ENCODE peak calls at places on chromosome 9, in six cellular contexts. E is posterior cingulate gyrus, O is T-cell, L is H7, S is globus pallidus, N is RPMI7951. D is an unnamed sample.

GRCh38 chr9:78932849-78933627 is 636.1 kb downstream of the PSAT1 start:
- DNase-seq in E (no peak), O (no peak), L (no peak), S (no peak), N (peak), D (no peak)

GRCh38 chr9:29200650-29201049 is 1627.4 kb upstream of the C9orf72 start:
- DNase-seq in E (no peak), O (no peak), L (no peak), S (no peak), N (no peak), D (no peak)

GRCh38 chr9:93302586-93303257 is 118.8 kb downstream of the WNK2 start:
- DNase-seq in E (no peak), O (peak), L (peak), S (peak), N (peak), D (peak)

GRCh38 chr9:78064075-78064474 is 32.5 kb upstream of the GNAQ start:
- DNase-seq in E (no peak), O (no peak), L (no peak), S (peak), N (no peak), D (no peak)

GRCh38 chr9:107054146-107054545 is 191.2 kb downstream of the ZNF462 start:
- DNase-seq in E (no peak), O (no peak), L (no peak), S (no peak), N (no peak), D (no peak)

GRCh38 chr9:124934290-124934689 is 6.6 kb downstream of the GOLGA1 start:
- DNase-seq in E (no peak), O (no peak), L (no peak), S (no peak), N (no peak), D (no peak)

GRCh38 chr9:22073349-22073748 is 64.2 kb upstream of the CDKN2B start:
- DNase-seq in E (no peak), O (no peak), L (no peak), S (no peak), N (no peak), D (no peak)

GRCh38 chr9:16246785-16247184 is 623.7 kb downstream of the BNC2 start:
- DNase-seq in E (no peak), O (no peak), L (no peak), S (no peak), N (peak), D (no peak)

GRCh38 chr9:124345063-124345462 is 70.2 kb downstream of the PSMB7 start:
- DNase-seq in E (no peak), O (no peak), L (peak), S (no peak), N (no peak), D (peak)

GRCh38 chr9:101376117-101376866 is 8.5 kb downstream of the BAAT start:
- DNase-seq in E (peak), O (no peak), L (no peak), S (no peak), N (peak), D (no peak)

GRCh38 chr9:126631254-126631653 is 17.5 kb downstream of the LMX1B start:
- DNase-seq in E (no peak), O (no peak), L (peak), S (no peak), N (no peak), D (peak)

GRCh38 chr9:5749306-5749705 is 83.6 kb downstream of the ERMP1 start:
- DNase-seq in E (no peak), O (no peak), L (no peak), S (no peak), N (no peak), D (no peak)

GRCh38 chr9:32431940-32432555 is 47.6 kb downstream of the ACO1 start:
- DNase-seq in E (no peak), O (no peak), L (peak), S (no peak), N (peak), D (peak)

GRCh38 chr9:21996438-21996837 is 1.8 kb downstream of the CDKN2B-AS1 start:
- DNase-seq in E (no peak), O (no peak), L (peak), S (no peak), N (no peak), D (no peak)

GRCh38 chr9:75890541-75891276 is at the start of gene PCSK5:
- DNase-seq in E (peak), O (peak), L (peak), S (peak), N (peak), D (peak)

GRCh38 chr9:114177423-114178064 is 22.2 kb downstream of the COL27A1 start:
- DNase-seq in E (no peak), O (no peak), L (no peak), S (no peak), N (peak), D (no peak)

GRCh38 chr9:12884736-12885395 is 110.0 kb downstream of the LURAP1L start:
- DNase-seq in E (no peak), O (no peak), L (peak), S (peak), N (peak), D (no peak)

GRCh38 chr9:81538929-81539716 is 150.2 kb downstream of the TLE1 start:
- DNase-seq in E (no peak), O (no peak), L (no peak), S (no peak), N (no peak), D (no peak)

GRCh38 chr9:130682490-130683121 is 11.0 kb upstream of the EXOSC2 start:
- DNase-seq in E (peak), O (no peak), L (peak), S (peak), N (peak), D (peak)

GRCh38 chr9:127589955-127590370 is 22.1 kb upstream of the STXBP1 start:
- DNase-seq in E (peak), O (no peak), L (peak), S (peak), N (peak), D (peak)

GRCh38 chr9:89795555-89796195 is 190.9 kb downstream of the GADD45G start:
- DNase-seq in E (no peak), O (no peak), L (no peak), S (no peak), N (no peak), D (no peak)

GRCh38 chr9:130913599-130914416 is 17.2 kb upstream of the QRFP start:
- DNase-seq in E (no peak), O (no peak), L (no peak), S (no peak), N (no peak), D (no peak)

GRCh38 chr9:116178481-116179211 is 25.1 kb downstream of the PAPPA start:
- DNase-seq in E (no peak), O (no peak), L (no peak), S (no peak), N (no peak), D (no peak)

GRCh38 chr9:81592890-81593271 is 96.5 kb downstream of the TLE1 start:
- DNase-seq in E (no peak), O (no peak), L (no peak), S (peak), N (no peak), D (no peak)

GRCh38 chr9:89360465-89360864 is 42.2 kb downstream of the SECISBP2 start:
- DNase-seq in E (peak), O (no peak), L (no peak), S (peak), N (no peak), D (peak)

GRCh38 chr9:935348-935965 is 41.0 kb upstream of the DMRT3 start:
- DNase-seq in E (no peak), O (no peak), L (no peak), S (no peak), N (peak), D (no peak)

GRCh38 chr9:38065369-38066075 is 3.5 kb downstream of the SHB start:
- DNase-seq in E (no peak), O (no peak), L (no peak), S (no peak), N (no peak), D (no peak)

GRCh38 chr9:14908221-14909206 is 1.7 kb downstream of the FREM1 start:
- DNase-seq in E (no peak), O (no peak), L (no peak), S (no peak), N (no peak), D (no peak)

GRCh38 chr9:88954073-88954472 is 37.2 kb upstream of the S1PR3 start:
- DNase-seq in E (no peak), O (no peak), L (no peak), S (no peak), N (peak), D (no peak)

GRCh38 chr9:96122756-96123155 is 179.2 kb downstream of the HSD17B3 start:
- DNase-seq in E (no peak), O (no peak), L (no peak), S (no peak), N (peak), D (no peak)

GRCh38 chr9:107636596-107637405 is 147.2 kb upstream of the KLF4 start:
- DNase-seq in E (no peak), O (no peak), L (no peak), S (peak), N (no peak), D (no peak)

GRCh38 chr9:106953166-106953565 is 90.2 kb downstream of the ZNF462 start:
- DNase-seq in E (no peak), O (no peak), L (no peak), S (no peak), N (peak), D (no peak)

GRCh38 chr9:127424669-127424986 is 446 bp downstream of the ZNF79 start:
- DNase-seq in E (no peak), O (no peak), L (no peak), S (no peak), N (no peak), D (no peak)